ENCODE peak calls at places on chromosomes 2 and 18, in six cellular contexts. One of them, this sample, is unnamed.
A peak's percentile ranks its signal among the peaks of the same experiment; 100 is the strongest.

GRCh38 chr2:113711857-113712256 is 44.6 kb downstream of the SLC35F5 start:
- DNase-seq in fibroblast of lung: no peak
- DNase-seq in kidney: no peak
- DNase-seq in body of pancreas: no peak
- DNase-seq in astrocyte of the spinal cord: no peak
- DNase-seq in WERI-Rb-1: no peak
- DNase-seq in this sample: no peak

GRCh38 chr2:122433123-122433754 is 677.8 kb downstream of the TSN start:
- DNase-seq in fibroblast of lung: no peak
- DNase-seq in kidney: no peak
- DNase-seq in body of pancreas: peak; percentile 62
- DNase-seq in astrocyte of the spinal cord: no peak
- DNase-seq in WERI-Rb-1: no peak
- DNase-seq in this sample: no peak

GRCh38 chr2:31332521-31332920 is 82.0 kb downstream of the XDH start:
- DNase-seq in fibroblast of lung: no peak
- DNase-seq in kidney: no peak
- DNase-seq in body of pancreas: no peak
- DNase-seq in astrocyte of the spinal cord: no peak
- DNase-seq in WERI-Rb-1: no peak
- DNase-seq in this sample: no peak

GRCh38 chr2:13821255-13821880 is 811.1 kb upstream of the LRATD1 start:
- DNase-seq in fibroblast of lung: peak; percentile 97
- DNase-seq in kidney: no peak
- DNase-seq in body of pancreas: no peak
- DNase-seq in astrocyte of the spinal cord: peak; percentile 86
- DNase-seq in WERI-Rb-1: no peak
- DNase-seq in this sample: no peak

GRCh38 chr18:49227456-49227855 is 233.0 kb downstream of the DYM start:
- DNase-seq in fibroblast of lung: no peak
- DNase-seq in kidney: no peak
- DNase-seq in body of pancreas: no peak
- DNase-seq in astrocyte of the spinal cord: no peak
- DNase-seq in WERI-Rb-1: no peak
- DNase-seq in this sample: no peak

GRCh38 chr2:190663348-190663747 is 14.5 kb downstream of the NAB1 start:
- DNase-seq in fibroblast of lung: no peak
- DNase-seq in kidney: no peak
- DNase-seq in body of pancreas: no peak
- DNase-seq in astrocyte of the spinal cord: no peak
- DNase-seq in WERI-Rb-1: no peak
- DNase-seq in this sample: no peak

GRCh38 chr2:58620127-58620526 is 379.0 kb upstream of the FANCL start:
- DNase-seq in fibroblast of lung: peak; percentile 60
- DNase-seq in kidney: no peak
- DNase-seq in body of pancreas: no peak
- DNase-seq in astrocyte of the spinal cord: no peak
- DNase-seq in WERI-Rb-1: no peak
- DNase-seq in this sample: no peak

GRCh38 chr2:239459581-239459980 is 58.8 kb upstream of the HDAC4 start:
- DNase-seq in fibroblast of lung: no peak
- DNase-seq in kidney: no peak
- DNase-seq in body of pancreas: no peak
- DNase-seq in astrocyte of the spinal cord: no peak
- DNase-seq in WERI-Rb-1: peak; percentile 42
- DNase-seq in this sample: no peak

GRCh38 chr18:74635202-74635969 is 37.7 kb downstream of the ZNF407 start:
- DNase-seq in fibroblast of lung: no peak
- DNase-seq in kidney: no peak
- DNase-seq in body of pancreas: peak; percentile 45
- DNase-seq in astrocyte of the spinal cord: no peak
- DNase-seq in WERI-Rb-1: no peak
- DNase-seq in this sample: no peak

GRCh38 chr18:57728941-57729511 is 74.1 kb downstream of the ATP8B1 start:
- DNase-seq in fibroblast of lung: no peak
- DNase-seq in kidney: no peak
- DNase-seq in body of pancreas: no peak
- DNase-seq in astrocyte of the spinal cord: no peak
- DNase-seq in WERI-Rb-1: no peak
- DNase-seq in this sample: no peak

GRCh38 chr2:40877734-40878288 is 425.9 kb upstream of the SLC8A1 start:
- DNase-seq in fibroblast of lung: no peak
- DNase-seq in kidney: no peak
- DNase-seq in body of pancreas: no peak
- DNase-seq in astrocyte of the spinal cord: peak; percentile 2
- DNase-seq in WERI-Rb-1: no peak
- DNase-seq in this sample: no peak

GRCh38 chr2:239878686-239879085 is 146.5 kb downstream of the NDUFA10 start:
- DNase-seq in fibroblast of lung: no peak
- DNase-seq in kidney: no peak
- DNase-seq in body of pancreas: no peak
- DNase-seq in astrocyte of the spinal cord: no peak
- DNase-seq in WERI-Rb-1: no peak
- DNase-seq in this sample: no peak

GRCh38 chr2:46806526-46806925 is 109.1 kb downstream of the MCFD2 start:
- DNase-seq in fibroblast of lung: peak; percentile 70
- DNase-seq in kidney: no peak
- DNase-seq in body of pancreas: no peak
- DNase-seq in astrocyte of the spinal cord: peak; percentile 46
- DNase-seq in WERI-Rb-1: no peak
- DNase-seq in this sample: no peak

GRCh38 chr2:206422493-206422892 is 20.8 kb upstream of the ADAM23 start:
- DNase-seq in fibroblast of lung: peak; percentile 61
- DNase-seq in kidney: no peak
- DNase-seq in body of pancreas: peak; percentile 28
- DNase-seq in astrocyte of the spinal cord: no peak
- DNase-seq in WERI-Rb-1: no peak
- DNase-seq in this sample: no peak

GRCh38 chr18:75265255-75265654 is 54.7 kb downstream of the TSHZ1 start:
- DNase-seq in fibroblast of lung: no peak
- DNase-seq in kidney: no peak
- DNase-seq in body of pancreas: no peak
- DNase-seq in astrocyte of the spinal cord: no peak
- DNase-seq in WERI-Rb-1: no peak
- DNase-seq in this sample: no peak

GRCh38 chr2:214410128-214410775 is 602 bp upstream of the VWC2L start:
- DNase-seq in fibroblast of lung: no peak
- DNase-seq in kidney: no peak
- DNase-seq in body of pancreas: no peak
- DNase-seq in astrocyte of the spinal cord: no peak
- DNase-seq in WERI-Rb-1: no peak
- DNase-seq in this sample: no peak

GRCh38 chr2:168192839-168193616 is 54.4 kb downstream of the STK39 start:
- DNase-seq in fibroblast of lung: peak; percentile 36
- DNase-seq in kidney: no peak
- DNase-seq in body of pancreas: no peak
- DNase-seq in astrocyte of the spinal cord: no peak
- DNase-seq in WERI-Rb-1: no peak
- DNase-seq in this sample: no peak

GRCh38 chr2:83051538-83052192 is 1407.4 kb downstream of the SUCLG1 start:
- DNase-seq in fibroblast of lung: peak; percentile 13
- DNase-seq in kidney: no peak
- DNase-seq in body of pancreas: no peak
- DNase-seq in astrocyte of the spinal cord: no peak
- DNase-seq in WERI-Rb-1: no peak
- DNase-seq in this sample: no peak

GRCh38 chr18:11387880-11388279 is 221.5 kb upstream of the SLC35G4 start:
- DNase-seq in fibroblast of lung: peak; percentile 32
- DNase-seq in kidney: no peak
- DNase-seq in body of pancreas: peak; percentile 73
- DNase-seq in astrocyte of the spinal cord: no peak
- DNase-seq in WERI-Rb-1: peak; percentile 13
- DNase-seq in this sample: no peak

GRCh38 chr2:183807870-183808269 is 683.6 kb downstream of the NUP35 start:
- DNase-seq in fibroblast of lung: no peak
- DNase-seq in kidney: no peak
- DNase-seq in body of pancreas: no peak
- DNase-seq in astrocyte of the spinal cord: no peak
- DNase-seq in WERI-Rb-1: no peak
- DNase-seq in this sample: no peak

GRCh38 chr18:55199291-55199963 is 240.2 kb upstream of the CCDC68 start:
- DNase-seq in fibroblast of lung: no peak
- DNase-seq in kidney: no peak
- DNase-seq in body of pancreas: no peak
- DNase-seq in astrocyte of the spinal cord: no peak
- DNase-seq in WERI-Rb-1: peak; percentile 79
- DNase-seq in this sample: no peak

DNA sequence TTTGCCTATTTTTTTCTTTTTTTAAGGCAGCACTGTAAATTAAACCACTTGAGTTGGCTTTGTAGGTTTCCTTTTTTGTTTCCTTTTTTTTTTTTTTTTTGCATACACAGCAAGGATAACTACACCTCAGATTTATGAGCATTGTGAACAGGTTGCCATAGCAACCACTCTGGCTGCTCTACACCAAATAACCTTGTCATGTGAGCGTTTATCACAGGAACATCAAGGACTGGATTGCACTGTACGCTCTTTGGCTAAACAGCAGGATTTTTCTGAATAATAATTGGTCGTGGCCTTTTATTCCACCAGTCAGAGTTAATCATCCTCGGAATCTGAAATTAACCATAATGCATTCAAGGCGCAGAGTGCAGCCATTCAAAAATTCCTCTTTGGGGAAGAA is 199.1 kb upstream of the SLC14A2 start:
- DNase-seq in fibroblast of lung: peak; percentile 55
- DNase-seq in kidney: no peak
- DNase-seq in body of pancreas: peak; percentile 19
- DNase-seq in astrocyte of the spinal cord: peak; percentile 19
- DNase-seq in WERI-Rb-1: no peak
- DNase-seq in this sample: no peak
- TF ChIP-seq CTCF in fibroblast of lung: no peak
- TF ChIP-seq CTCF in kidney: no peak
- TF ChIP-seq CTCF in body of pancreas: no peak
- TF ChIP-seq CTCF in astrocyte of the spinal cord: no peak
- TF ChIP-seq CTCF in WERI-Rb-1: no peak
- TF ChIP-seq CTCF in this sample: no peak

GRCh38 chr2:182650704-182651103 is 65.4 kb upstream of the DNAJC10 start:
- DNase-seq in fibroblast of lung: peak; percentile 50
- DNase-seq in kidney: no peak
- DNase-seq in body of pancreas: no peak
- DNase-seq in astrocyte of the spinal cord: peak; percentile 71
- DNase-seq in WERI-Rb-1: no peak
- DNase-seq in this sample: no peak
- TF ChIP-seq CTCF in fibroblast of lung: peak; percentile 32
- TF ChIP-seq CTCF in kidney: peak; percentile 35
- TF ChIP-seq CTCF in body of pancreas: peak; percentile 39
- TF ChIP-seq CTCF in astrocyte of the spinal cord: peak; percentile 25
- TF ChIP-seq CTCF in WERI-Rb-1: no peak
- TF ChIP-seq CTCF in this sample: peak; percentile 89

GRCh38 chr2:6845903-6846302 is 19.8 kb downstream of the CMPK2 start:
- DNase-seq in fibroblast of lung: no peak
- DNase-seq in kidney: no peak
- DNase-seq in body of pancreas: no peak
- DNase-seq in astrocyte of the spinal cord: no peak
- DNase-seq in WERI-Rb-1: no peak
- DNase-seq in this sample: no peak
- TF ChIP-seq CTCF in fibroblast of lung: no peak
- TF ChIP-seq CTCF in kidney: no peak
- TF ChIP-seq CTCF in body of pancreas: no peak
- TF ChIP-seq CTCF in astrocyte of the spinal cord: no peak
- TF ChIP-seq CTCF in WERI-Rb-1: peak; percentile 20
- TF ChIP-seq CTCF in this sample: peak; percentile 11

DNA sequence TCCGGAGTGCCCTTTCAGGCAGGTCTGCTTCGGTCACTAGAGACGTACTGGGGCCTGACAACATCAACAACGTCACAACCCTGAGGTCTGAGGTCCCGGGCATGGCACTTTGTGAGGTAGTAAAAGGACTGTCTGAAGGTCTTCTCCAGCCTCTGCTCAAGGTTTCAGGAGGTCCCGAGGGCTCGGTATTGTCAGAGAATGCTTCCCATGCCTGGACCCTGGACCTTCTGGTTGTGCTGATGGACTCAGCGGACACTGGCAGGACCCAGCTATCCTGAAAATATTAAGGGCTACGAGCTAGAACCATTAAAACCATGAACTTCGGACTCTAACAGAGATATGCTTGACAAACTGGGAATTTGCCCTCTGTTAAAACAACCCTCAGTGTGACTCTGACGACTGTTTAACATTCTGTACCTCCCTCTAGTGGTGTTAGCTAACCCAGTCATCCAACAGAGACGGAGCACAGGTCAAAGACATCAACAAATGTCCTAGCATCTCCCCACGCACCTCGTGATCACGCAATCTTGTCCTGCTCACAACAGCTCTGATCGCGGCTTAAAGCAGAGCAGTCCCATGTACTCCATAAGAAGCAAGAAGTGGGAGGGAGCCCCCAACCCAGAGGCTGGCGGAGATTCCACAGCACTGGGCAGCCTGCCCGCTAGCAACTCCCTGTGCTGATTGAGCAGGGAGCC is 96.5 kb downstream of the CCDC93 start:
- DNase-seq in fibroblast of lung: no peak
- DNase-seq in kidney: no peak
- DNase-seq in body of pancreas: no peak
- DNase-seq in astrocyte of the spinal cord: no peak
- DNase-seq in WERI-Rb-1: no peak
- DNase-seq in this sample: no peak
- TF ChIP-seq CTCF in fibroblast of lung: peak; percentile 35
- TF ChIP-seq CTCF in kidney: peak; percentile 45
- TF ChIP-seq CTCF in body of pancreas: no peak
- TF ChIP-seq CTCF in astrocyte of the spinal cord: peak; percentile 45
- TF ChIP-seq CTCF in WERI-Rb-1: peak; percentile 43
- TF ChIP-seq CTCF in this sample: peak; percentile 53

This sample was measured in chondrocyte.